ENCODE peak calls at places on chromosomes 13 and 19, in four cellular contexts. One of them, this sample, is unnamed.

GRCh38 chr19:35718345-35719041 is 690 bp downstream of the KMT2B start:
- DNase-seq in neuronal stem cell: peak; percentile 21
- DNase-seq in Caki2: peak; percentile 28
- DNase-seq in activated effector memory CD4-positive, alpha-beta T cell treated with Interleukin-2 at 50 U/mL for 16 hours: peak; percentile 35
- DNase-seq in this sample: peak; percentile 10

GRCh38 chr19:2551864-2552185 is 75.9 kb downstream of the GADD45B start:
- DNase-seq in neuronal stem cell: no peak
- DNase-seq in Caki2: no peak
- DNase-seq in activated effector memory CD4-positive, alpha-beta T cell treated with Interleukin-2 at 50 U/mL for 16 hours: no peak
- DNase-seq in this sample: no peak

GRCh38 chr13:77565635-77566034 is 30.1 kb downstream of the SCEL start:
- DNase-seq in neuronal stem cell: peak; percentile 3
- DNase-seq in Caki2: peak; percentile 13
- DNase-seq in activated effector memory CD4-positive, alpha-beta T cell treated with Interleukin-2 at 50 U/mL for 16 hours: no peak
- DNase-seq in this sample: peak; percentile 43

GRCh38 chr13:100588350-100589177 is at the start of gene GGACT:
- DNase-seq in neuronal stem cell: peak; percentile 39
- DNase-seq in Caki2: peak; percentile 61
- DNase-seq in activated effector memory CD4-positive, alpha-beta T cell treated with Interleukin-2 at 50 U/mL for 16 hours: peak; percentile 82
- DNase-seq in this sample: peak; percentile 65

GRCh38 chr13:93289842-93290241 is 63.2 kb downstream of the GPC6 start:
- DNase-seq in neuronal stem cell: no peak
- DNase-seq in Caki2: no peak
- DNase-seq in activated effector memory CD4-positive, alpha-beta T cell treated with Interleukin-2 at 50 U/mL for 16 hours: no peak
- DNase-seq in this sample: no peak

GRCh38 chr19:29532097-29532496 is 6.3 kb downstream of the VSTM2B start:
- DNase-seq in neuronal stem cell: no peak
- DNase-seq in Caki2: no peak
- DNase-seq in activated effector memory CD4-positive, alpha-beta T cell treated with Interleukin-2 at 50 U/mL for 16 hours: no peak
- DNase-seq in this sample: no peak

GRCh38 chr19:33641956-33642498 is 20.3 kb downstream of the CHST8 start:
- DNase-seq in neuronal stem cell: no peak
- DNase-seq in Caki2: no peak
- DNase-seq in activated effector memory CD4-positive, alpha-beta T cell treated with Interleukin-2 at 50 U/mL for 16 hours: no peak
- DNase-seq in this sample: no peak

GRCh38 chr13:33033361-33033812 is 17.2 kb downstream of the KL start:
- DNase-seq in neuronal stem cell: no peak
- DNase-seq in Caki2: no peak
- DNase-seq in activated effector memory CD4-positive, alpha-beta T cell treated with Interleukin-2 at 50 U/mL for 16 hours: no peak
- DNase-seq in this sample: no peak

GRCh38 chr19:41912899-41913475 is 15.3 kb downstream of the ERFL start:
- DNase-seq in neuronal stem cell: no peak
- DNase-seq in Caki2: no peak
- DNase-seq in activated effector memory CD4-positive, alpha-beta T cell treated with Interleukin-2 at 50 U/mL for 16 hours: no peak
- DNase-seq in this sample: no peak

GRCh38 chr19:46759817-46760333 is 13.6 kb upstream of the STRN4 start:
- DNase-seq in neuronal stem cell: no peak
- DNase-seq in Caki2: peak; percentile 47
- DNase-seq in activated effector memory CD4-positive, alpha-beta T cell treated with Interleukin-2 at 50 U/mL for 16 hours: no peak
- DNase-seq in this sample: no peak

GRCh38 chr13:44218501-44219240 is 155.0 kb upstream of the SERP2 start:
- DNase-seq in neuronal stem cell: no peak
- DNase-seq in Caki2: no peak
- DNase-seq in activated effector memory CD4-positive, alpha-beta T cell treated with Interleukin-2 at 50 U/mL for 16 hours: no peak
- DNase-seq in this sample: no peak

GRCh38 chr19:2345794-2346663 is 14.0 kb upstream of the TMPRSS9 start:
- DNase-seq in neuronal stem cell: no peak
- DNase-seq in Caki2: no peak
- DNase-seq in activated effector memory CD4-positive, alpha-beta T cell treated with Interleukin-2 at 50 U/mL for 16 hours: no peak
- DNase-seq in this sample: no peak

GRCh38 chr13:39407786-39408185 is 195.2 kb downstream of the LHFPL6 start:
- DNase-seq in neuronal stem cell: no peak
- DNase-seq in Caki2: no peak
- DNase-seq in activated effector memory CD4-positive, alpha-beta T cell treated with Interleukin-2 at 50 U/mL for 16 hours: no peak
- DNase-seq in this sample: no peak

GRCh38 chr19:28485300-28485699 is 727.7 kb downstream of the UQCRFS1 start:
- DNase-seq in neuronal stem cell: no peak
- DNase-seq in Caki2: no peak
- DNase-seq in activated effector memory CD4-positive, alpha-beta T cell treated with Interleukin-2 at 50 U/mL for 16 hours: no peak
- DNase-seq in this sample: no peak

This sample was measured in ACHN.